ENCODE peak calls at places on chromosomes 6 and 20, in seven cellular contexts. One of them, this sample, is unnamed.

GRCh38 chr20:42461965-42462593 is 727.6 kb downstream of the PTPRT start:
- DNase-seq in NT2/D1: no peak
- DNase-seq in Right ventricle myocardium inferior: no peak
- DNase-seq in GM18507: no peak
- DNase-seq in posterior vena cava: no peak
- DNase-seq in stimulated activated CD4-positive, alpha-beta T cell treated with anti-CD3 and anti-CD28 coated beads, TNF-alpha, amount 100 ng/mL, for 4 hours: no peak
- DNase-seq in hepatocyte: no peak
- DNase-seq in this sample: no peak

GRCh38 chr6:1970151-1970561 is 275.2 kb downstream of the GMDS start:
- DNase-seq in NT2/D1: no peak
- DNase-seq in Right ventricle myocardium inferior: no peak
- DNase-seq in GM18507: no peak
- DNase-seq in posterior vena cava: no peak
- DNase-seq in stimulated activated CD4-positive, alpha-beta T cell treated with anti-CD3 and anti-CD28 coated beads, TNF-alpha, amount 100 ng/mL, for 4 hours: no peak
- DNase-seq in hepatocyte: no peak
- DNase-seq in this sample: no peak

GRCh38 chr20:40948352-40949267 is 80.0 kb upstream of the TOP1 start:
- DNase-seq in NT2/D1: no peak
- DNase-seq in Right ventricle myocardium inferior: no peak
- DNase-seq in GM18507: no peak
- DNase-seq in posterior vena cava: no peak
- DNase-seq in stimulated activated CD4-positive, alpha-beta T cell treated with anti-CD3 and anti-CD28 coated beads, TNF-alpha, amount 100 ng/mL, for 4 hours: no peak
- DNase-seq in hepatocyte: no peak
- DNase-seq in this sample: no peak

GRCh38 chr20:48945840-48946514 is 24.5 kb downstream of the ARFGEF2 start:
- DNase-seq in NT2/D1: no peak
- DNase-seq in Right ventricle myocardium inferior: no peak
- DNase-seq in GM18507: no peak
- DNase-seq in posterior vena cava: no peak
- DNase-seq in stimulated activated CD4-positive, alpha-beta T cell treated with anti-CD3 and anti-CD28 coated beads, TNF-alpha, amount 100 ng/mL, for 4 hours: no peak
- DNase-seq in hepatocyte: peak
- DNase-seq in this sample: no peak

GRCh38 chr6:110255356-110255755 is 75.1 kb downstream of the CDC40 start:
- DNase-seq in NT2/D1: no peak
- DNase-seq in Right ventricle myocardium inferior: no peak
- DNase-seq in GM18507: no peak
- DNase-seq in posterior vena cava: no peak
- DNase-seq in stimulated activated CD4-positive, alpha-beta T cell treated with anti-CD3 and anti-CD28 coated beads, TNF-alpha, amount 100 ng/mL, for 4 hours: no peak
- DNase-seq in hepatocyte: peak
- DNase-seq in this sample: no peak

GRCh38 chr6:97462031-97462430 is 179.0 kb upstream of the MMS22L start:
- DNase-seq in NT2/D1: no peak
- DNase-seq in Right ventricle myocardium inferior: no peak
- DNase-seq in GM18507: no peak
- DNase-seq in posterior vena cava: no peak
- DNase-seq in stimulated activated CD4-positive, alpha-beta T cell treated with anti-CD3 and anti-CD28 coated beads, TNF-alpha, amount 100 ng/mL, for 4 hours: no peak
- DNase-seq in hepatocyte: no peak
- DNase-seq in this sample: no peak

GRCh38 chr20:728022-728944 is 40.0 kb downstream of the SLC52A3 start:
- DNase-seq in NT2/D1: peak
- DNase-seq in Right ventricle myocardium inferior: no peak
- DNase-seq in GM18507: peak
- DNase-seq in posterior vena cava: peak
- DNase-seq in stimulated activated CD4-positive, alpha-beta T cell treated with anti-CD3 and anti-CD28 coated beads, TNF-alpha, amount 100 ng/mL, for 4 hours: peak
- DNase-seq in hepatocyte: peak
- DNase-seq in this sample: peak

GRCh38 chr6:84220809-84221409 is 6.5 kb downstream of the CEP162 start:
- DNase-seq in NT2/D1: no peak
- DNase-seq in Right ventricle myocardium inferior: no peak
- DNase-seq in GM18507: no peak
- DNase-seq in posterior vena cava: no peak
- DNase-seq in stimulated activated CD4-positive, alpha-beta T cell treated with anti-CD3 and anti-CD28 coated beads, TNF-alpha, amount 100 ng/mL, for 4 hours: no peak
- DNase-seq in hepatocyte: peak
- DNase-seq in this sample: no peak

GRCh38 chr6:28349892-28350737 is at the start of gene ZKSCAN3:
- DNase-seq in NT2/D1: peak
- DNase-seq in Right ventricle myocardium inferior: peak
- DNase-seq in GM18507: peak
- DNase-seq in posterior vena cava: peak
- DNase-seq in stimulated activated CD4-positive, alpha-beta T cell treated with anti-CD3 and anti-CD28 coated beads, TNF-alpha, amount 100 ng/mL, for 4 hours: peak
- DNase-seq in hepatocyte: peak
- DNase-seq in this sample: peak

GRCh38 chr6:116398366-116399005 is 27.7 kb downstream of the DSE start:
- DNase-seq in NT2/D1: no peak
- DNase-seq in Right ventricle myocardium inferior: no peak
- DNase-seq in GM18507: no peak
- DNase-seq in posterior vena cava: no peak
- DNase-seq in stimulated activated CD4-positive, alpha-beta T cell treated with anti-CD3 and anti-CD28 coated beads, TNF-alpha, amount 100 ng/mL, for 4 hours: no peak
- DNase-seq in hepatocyte: no peak
- DNase-seq in this sample: no peak

GRCh38 chr6:44475779-44476434 is 88.4 kb downstream of the CDC5L start:
- DNase-seq in NT2/D1: peak
- DNase-seq in Right ventricle myocardium inferior: peak
- DNase-seq in GM18507: peak
- DNase-seq in posterior vena cava: peak
- DNase-seq in stimulated activated CD4-positive, alpha-beta T cell treated with anti-CD3 and anti-CD28 coated beads, TNF-alpha, amount 100 ng/mL, for 4 hours: peak
- DNase-seq in hepatocyte: peak
- DNase-seq in this sample: peak

GRCh38 chr20:48769111-48769879 is 58.5 kb downstream of the PREX1 start:
- DNase-seq in NT2/D1: no peak
- DNase-seq in Right ventricle myocardium inferior: no peak
- DNase-seq in GM18507: no peak
- DNase-seq in posterior vena cava: peak
- DNase-seq in stimulated activated CD4-positive, alpha-beta T cell treated with anti-CD3 and anti-CD28 coated beads, TNF-alpha, amount 100 ng/mL, for 4 hours: peak
- DNase-seq in hepatocyte: no peak
- DNase-seq in this sample: peak

GRCh38 chr6:100726741-100727140 is 154.4 kb downstream of the ASCC3 start:
- DNase-seq in NT2/D1: no peak
- DNase-seq in Right ventricle myocardium inferior: no peak
- DNase-seq in GM18507: no peak
- DNase-seq in posterior vena cava: no peak
- DNase-seq in stimulated activated CD4-positive, alpha-beta T cell treated with anti-CD3 and anti-CD28 coated beads, TNF-alpha, amount 100 ng/mL, for 4 hours: no peak
- DNase-seq in hepatocyte: no peak
- DNase-seq in this sample: no peak

GRCh38 chr6:159826968-159827647 is 27.0 kb downstream of the PNLDC1 start:
- DNase-seq in NT2/D1: no peak
- DNase-seq in Right ventricle myocardium inferior: no peak
- DNase-seq in GM18507: no peak
- DNase-seq in posterior vena cava: peak
- DNase-seq in stimulated activated CD4-positive, alpha-beta T cell treated with anti-CD3 and anti-CD28 coated beads, TNF-alpha, amount 100 ng/mL, for 4 hours: no peak
- DNase-seq in hepatocyte: no peak
- DNase-seq in this sample: no peak

This sample was measured in activated T-helper 9 cell treated with anti-CD3 and anti-CD28 coated beads, Interleukin-2, amount 50 U/mL, for 16 hours.